ENCODE peak calls at places on chromosomes 2 and 18, in eight cellular contexts. One of them, this sample, is unnamed.

GRCh38 chr2:118661184-118661583 is 186.3 kb downstream of the EN1 start:
- DNase-seq in BJ: no peak
- DNase-seq in psoas muscle: no peak
- DNase-seq in epithelial cell of esophagus: no peak
- DNase-seq in cardiac fibroblast: no peak
- DNase-seq in type B pancreatic cell: no peak
- DNase-seq in BE2C: no peak
- DNase-seq in pancreas: no peak
- DNase-seq in this sample: no peak

GRCh38 chr2:68715353-68716041 is 19.1 kb upstream of the ARHGAP25 start:
- DNase-seq in type B pancreatic cell: no peak
- DNase-seq in psoas muscle: peak
- DNase-seq in cardiac fibroblast: peak
- DNase-seq in epithelial cell of esophagus: peak
- DNase-seq in pancreas: peak
- DNase-seq in BE2C: peak
- DNase-seq in BJ: no peak
- DNase-seq in this sample: peak

GRCh38 chr18:30957086-30957485 is 85.5 kb downstream of the DSC3 start:
- DNase-seq in cardiac fibroblast: no peak
- DNase-seq in type B pancreatic cell: no peak
- DNase-seq in epithelial cell of esophagus: peak
- DNase-seq in BE2C: no peak
- DNase-seq in pancreas: no peak
- DNase-seq in psoas muscle: no peak
- DNase-seq in BJ: no peak
- DNase-seq in this sample: no peak

GRCh38 chr18:22691988-22692710 is 241.0 kb upstream of the RBBP8 start:
- DNase-seq in type B pancreatic cell: no peak
- DNase-seq in epithelial cell of esophagus: peak
- DNase-seq in pancreas: no peak
- DNase-seq in BE2C: no peak
- DNase-seq in cardiac fibroblast: peak
- DNase-seq in psoas muscle: no peak
- DNase-seq in BJ: peak
- DNase-seq in this sample: no peak

GRCh38 chr2:173021939-173022371 is 53.7 kb upstream of the MAP3K20 start:
- DNase-seq in psoas muscle: no peak
- DNase-seq in cardiac fibroblast: peak
- DNase-seq in BE2C: peak
- DNase-seq in pancreas: no peak
- DNase-seq in epithelial cell of esophagus: peak
- DNase-seq in BJ: no peak
- DNase-seq in type B pancreatic cell: no peak
- DNase-seq in this sample: no peak

GRCh38 chr2:1518891-1519530 is 105.7 kb downstream of the TPO start:
- DNase-seq in BJ: no peak
- DNase-seq in psoas muscle: no peak
- DNase-seq in epithelial cell of esophagus: no peak
- DNase-seq in pancreas: peak
- DNase-seq in BE2C: no peak
- DNase-seq in cardiac fibroblast: no peak
- DNase-seq in type B pancreatic cell: no peak
- DNase-seq in this sample: no peak

GRCh38 chr18:44599409-44599808 is 81.3 kb upstream of the SETBP1 start:
- DNase-seq in cardiac fibroblast: peak
- DNase-seq in pancreas: no peak
- DNase-seq in epithelial cell of esophagus: peak
- DNase-seq in psoas muscle: no peak
- DNase-seq in BJ: no peak
- DNase-seq in BE2C: no peak
- DNase-seq in type B pancreatic cell: no peak
- DNase-seq in this sample: no peak

GRCh38 chr2:33321236-33321731 is 155.2 kb upstream of the RASGRP3 start:
- DNase-seq in cardiac fibroblast: peak
- DNase-seq in BJ: peak
- DNase-seq in BE2C: no peak
- DNase-seq in epithelial cell of esophagus: peak
- DNase-seq in psoas muscle: no peak
- DNase-seq in pancreas: no peak
- DNase-seq in type B pancreatic cell: no peak
- DNase-seq in this sample: no peak

GRCh38 chr2:19710230-19710629 is 191.6 kb downstream of the TTC32 start:
- DNase-seq in BJ: no peak
- DNase-seq in pancreas: no peak
- DNase-seq in cardiac fibroblast: no peak
- DNase-seq in psoas muscle: no peak
- DNase-seq in BE2C: no peak
- DNase-seq in epithelial cell of esophagus: peak
- DNase-seq in type B pancreatic cell: no peak
- DNase-seq in this sample: no peak

GRCh38 chr2:66440011-66440542 is 5.2 kb downstream of the MEIS1 start:
- DNase-seq in pancreas: no peak
- DNase-seq in psoas muscle: no peak
- DNase-seq in type B pancreatic cell: no peak
- DNase-seq in cardiac fibroblast: peak
- DNase-seq in BE2C: no peak
- DNase-seq in epithelial cell of esophagus: peak
- DNase-seq in BJ: no peak
- DNase-seq in this sample: peak

GRCh38 chr2:232540441-232541041 is 1.0 kb downstream of the CHRNG start:
- DNase-seq in BE2C: no peak
- DNase-seq in BJ: no peak
- DNase-seq in type B pancreatic cell: peak
- DNase-seq in cardiac fibroblast: no peak
- DNase-seq in pancreas: no peak
- DNase-seq in psoas muscle: no peak
- DNase-seq in epithelial cell of esophagus: no peak
- DNase-seq in this sample: no peak

GRCh38 chr18:9886005-9886348 is 204 bp downstream of the TXNDC2 start:
- DNase-seq in psoas muscle: no peak
- DNase-seq in epithelial cell of esophagus: no peak
- DNase-seq in BE2C: no peak
- DNase-seq in cardiac fibroblast: no peak
- DNase-seq in pancreas: no peak
- DNase-seq in BJ: no peak
- DNase-seq in type B pancreatic cell: no peak
- DNase-seq in this sample: no peak

GRCh38 chr2:182814804-182815203 is 51.6 kb downstream of the FRZB start:
- DNase-seq in cardiac fibroblast: no peak
- DNase-seq in epithelial cell of esophagus: no peak
- DNase-seq in pancreas: no peak
- DNase-seq in type B pancreatic cell: no peak
- DNase-seq in BJ: no peak
- DNase-seq in psoas muscle: no peak
- DNase-seq in BE2C: no peak
- DNase-seq in this sample: no peak

GRCh38 chr2:148927010-148927409 is 52.0 kb downstream of the KIF5C start:
- DNase-seq in type B pancreatic cell: no peak
- DNase-seq in psoas muscle: no peak
- DNase-seq in epithelial cell of esophagus: no peak
- DNase-seq in BJ: no peak
- DNase-seq in pancreas: no peak
- DNase-seq in cardiac fibroblast: no peak
- DNase-seq in BE2C: no peak
- DNase-seq in this sample: no peak

GRCh38 chr2:54559593-54560145 is 103.5 kb downstream of the SPTBN1 start:
- DNase-seq in epithelial cell of esophagus: peak
- DNase-seq in pancreas: no peak
- DNase-seq in psoas muscle: no peak
- DNase-seq in type B pancreatic cell: no peak
- DNase-seq in BE2C: no peak
- DNase-seq in cardiac fibroblast: peak
- DNase-seq in BJ: no peak
- DNase-seq in this sample: peak

GRCh38 chr2:49254401-49254800 is 100.1 kb upstream of the FSHR start:
- DNase-seq in psoas muscle: no peak
- DNase-seq in BJ: no peak
- DNase-seq in epithelial cell of esophagus: no peak
- DNase-seq in cardiac fibroblast: no peak
- DNase-seq in BE2C: no peak
- DNase-seq in type B pancreatic cell: no peak
- DNase-seq in pancreas: no peak
- DNase-seq in this sample: no peak

GRCh38 chr2:49251251-49251650 is 96.9 kb upstream of the FSHR start:
- DNase-seq in BE2C: no peak
- DNase-seq in BJ: no peak
- DNase-seq in cardiac fibroblast: no peak
- DNase-seq in pancreas: no peak
- DNase-seq in epithelial cell of esophagus: no peak
- DNase-seq in psoas muscle: no peak
- DNase-seq in type B pancreatic cell: no peak
- DNase-seq in this sample: no peak

GRCh38 chr2:49259926-49260325 is 105.6 kb upstream of the FSHR start:
- DNase-seq in cardiac fibroblast: peak
- DNase-seq in epithelial cell of esophagus: no peak
- DNase-seq in type B pancreatic cell: no peak
- DNase-seq in psoas muscle: no peak
- DNase-seq in pancreas: no peak
- DNase-seq in BE2C: no peak
- DNase-seq in BJ: no peak
- DNase-seq in this sample: no peak

GRCh38 chr2:49251766-49252165 is 97.5 kb upstream of the FSHR start:
- DNase-seq in type B pancreatic cell: no peak
- DNase-seq in BE2C: no peak
- DNase-seq in psoas muscle: no peak
- DNase-seq in BJ: peak
- DNase-seq in cardiac fibroblast: peak
- DNase-seq in pancreas: no peak
- DNase-seq in epithelial cell of esophagus: no peak
- DNase-seq in this sample: no peak

DNA sequence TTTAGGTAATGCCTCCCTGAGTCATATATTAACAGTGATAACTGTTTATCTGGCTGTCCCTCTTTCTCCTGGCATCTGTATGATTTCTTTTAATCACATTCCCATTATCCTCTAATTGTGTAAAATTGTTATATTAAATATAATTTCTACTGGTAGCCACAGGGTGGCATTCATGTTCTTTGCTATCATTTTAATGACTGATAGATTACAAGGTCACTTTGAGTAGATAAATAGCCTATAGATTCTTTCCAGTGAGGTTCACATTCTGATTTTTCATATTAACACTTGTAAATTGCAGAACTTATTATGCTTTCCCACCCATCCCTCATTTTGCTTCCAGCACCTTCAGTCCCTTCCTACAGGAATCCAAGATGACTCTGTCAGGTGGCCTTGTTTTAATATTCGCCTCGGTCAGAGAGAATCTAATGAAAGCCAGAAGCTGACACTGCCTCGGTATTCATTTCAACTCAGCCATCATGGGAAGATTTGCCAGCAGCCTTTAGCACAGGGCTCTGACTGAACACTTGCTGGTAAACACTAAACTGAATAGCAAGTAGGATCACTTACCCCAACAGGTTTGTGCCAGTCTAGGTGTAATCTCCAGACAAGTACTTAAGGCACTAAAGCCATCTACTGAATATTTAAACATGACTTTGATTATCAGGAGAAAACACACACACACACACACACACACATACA is 101.2 kb upstream of the FSHR start:
- DNase-seq in cardiac fibroblast: peak
- DNase-seq in pancreas: no peak
- DNase-seq in BE2C: peak
- DNase-seq in epithelial cell of esophagus: no peak
- DNase-seq in type B pancreatic cell: no peak
- DNase-seq in BJ: no peak
- DNase-seq in psoas muscle: no peak
- DNase-seq in this sample: no peak
- TF ChIP-seq CTCF in cardiac fibroblast: peak
- TF ChIP-seq CTCF in pancreas: no peak
- TF ChIP-seq CTCF in BE2C: peak
- TF ChIP-seq CTCF in epithelial cell of esophagus: no peak
- TF ChIP-seq CTCF in type B pancreatic cell: peak
- TF ChIP-seq CTCF in BJ: peak
- TF ChIP-seq CTCF in psoas muscle: no peak
- TF ChIP-seq CTCF in this sample: no peak

GRCh38 chr2:240893363-240893828 is 2.6 kb downstream of the MAB21L4 start:
- DNase-seq in pancreas: no peak
- DNase-seq in BE2C: no peak
- DNase-seq in type B pancreatic cell: no peak
- DNase-seq in BJ: no peak
- DNase-seq in epithelial cell of esophagus: peak
- DNase-seq in psoas muscle: no peak
- DNase-seq in cardiac fibroblast: peak
- DNase-seq in this sample: peak
- TF ChIP-seq CTCF in pancreas: no peak
- TF ChIP-seq CTCF in BE2C: no peak
- TF ChIP-seq CTCF in type B pancreatic cell: peak
- TF ChIP-seq CTCF in BJ: no peak
- TF ChIP-seq CTCF in epithelial cell of esophagus: no peak
- TF ChIP-seq CTCF in psoas muscle: no peak
- TF ChIP-seq CTCF in cardiac fibroblast: no peak
- TF ChIP-seq CTCF in this sample: no peak

GRCh38 chr2:36397040-36397616 is 41.5 kb downstream of the CRIM1 start:
- DNase-seq in cardiac fibroblast: no peak
- DNase-seq in pancreas: no peak
- DNase-seq in BE2C: no peak
- DNase-seq in epithelial cell of esophagus: no peak
- DNase-seq in type B pancreatic cell: no peak
- DNase-seq in psoas muscle: no peak
- DNase-seq in BJ: no peak
- DNase-seq in this sample: no peak

GRCh38 chr2:36395866-36396265 is 40.3 kb downstream of the CRIM1 start:
- DNase-seq in psoas muscle: no peak
- DNase-seq in pancreas: no peak
- DNase-seq in type B pancreatic cell: no peak
- DNase-seq in BE2C: no peak
- DNase-seq in epithelial cell of esophagus: no peak
- DNase-seq in cardiac fibroblast: no peak
- DNase-seq in BJ: no peak
- DNase-seq in this sample: no peak

GRCh38 chr2:36394804-36395203 is 39.2 kb downstream of the CRIM1 start:
- DNase-seq in BE2C: no peak
- DNase-seq in type B pancreatic cell: no peak
- DNase-seq in BJ: no peak
- DNase-seq in psoas muscle: no peak
- DNase-seq in pancreas: no peak
- DNase-seq in epithelial cell of esophagus: no peak
- DNase-seq in cardiac fibroblast: no peak
- DNase-seq in this sample: no peak

GRCh38 chr2:36399050-36399449 is 43.5 kb downstream of the CRIM1 start:
- DNase-seq in epithelial cell of esophagus: peak
- DNase-seq in BE2C: no peak
- DNase-seq in psoas muscle: no peak
- DNase-seq in pancreas: no peak
- DNase-seq in BJ: no peak
- DNase-seq in cardiac fibroblast: no peak
- DNase-seq in type B pancreatic cell: no peak
- DNase-seq in this sample: no peak

GRCh38 chr2:36397728-36398413 is 42.3 kb downstream of the CRIM1 start:
- DNase-seq in cardiac fibroblast: no peak
- DNase-seq in psoas muscle: no peak
- DNase-seq in epithelial cell of esophagus: peak
- DNase-seq in BE2C: no peak
- DNase-seq in pancreas: no peak
- DNase-seq in type B pancreatic cell: no peak
- DNase-seq in BJ: no peak
- DNase-seq in this sample: no peak
- TF ChIP-seq CTCF in cardiac fibroblast: no peak
- TF ChIP-seq CTCF in psoas muscle: no peak
- TF ChIP-seq CTCF in epithelial cell of esophagus: no peak
- TF ChIP-seq CTCF in BE2C: no peak
- TF ChIP-seq CTCF in pancreas: no peak
- TF ChIP-seq CTCF in type B pancreatic cell: no peak
- TF ChIP-seq CTCF in BJ: no peak
- TF ChIP-seq CTCF in this sample: no peak

GRCh38 chr2:8565399-8566154 is 116.3 kb upstream of the ID2 start:
- DNase-seq in type B pancreatic cell: no peak
- DNase-seq in pancreas: peak
- DNase-seq in cardiac fibroblast: no peak
- DNase-seq in BJ: no peak
- DNase-seq in psoas muscle: no peak
- DNase-seq in epithelial cell of esophagus: no peak
- DNase-seq in BE2C: no peak
- DNase-seq in this sample: no peak
- TF ChIP-seq CTCF in type B pancreatic cell: no peak
- TF ChIP-seq CTCF in pancreas: no peak
- TF ChIP-seq CTCF in cardiac fibroblast: no peak
- TF ChIP-seq CTCF in BJ: no peak
- TF ChIP-seq CTCF in psoas muscle: no peak
- TF ChIP-seq CTCF in epithelial cell of esophagus: no peak
- TF ChIP-seq CTCF in BE2C: no peak
- TF ChIP-seq CTCF in this sample: no peak